ENCODE peak calls at places on chromosome 4, in four cellular contexts. One of them, this sample, is unnamed.

GRCh38 chr4:134862116-134862515 is 660.5 kb upstream of the PABPC4L start:
- DNase-seq in Caco-2: no peak
- DNase-seq in progenitor cell of endocrine pancreas: no peak
- DNase-seq in MCF 10A: no peak
- DNase-seq in this sample: no peak

GRCh38 chr4:113905301-113905700 is 74.1 kb downstream of the ARSJ start:
- DNase-seq in Caco-2: no peak
- DNase-seq in progenitor cell of endocrine pancreas: no peak
- DNase-seq in MCF 10A: peak; percentile 15
- DNase-seq in this sample: no peak

GRCh38 chr4:84232311-84233095 is 266.6 kb downstream of the NKX6-1 start:
- DNase-seq in Caco-2: no peak
- DNase-seq in progenitor cell of endocrine pancreas: no peak
- DNase-seq in MCF 10A: peak; percentile 17
- DNase-seq in this sample: no peak

GRCh38 chr4:112521123-112522116 is 5.4 kb upstream of the NEUROG2 start:
- DNase-seq in Caco-2: no peak
- DNase-seq in progenitor cell of endocrine pancreas: no peak
- DNase-seq in MCF 10A: no peak
- DNase-seq in this sample: no peak

GRCh38 chr4:156169011-156169410 is 215.3 kb upstream of the CTSO start:
- DNase-seq in Caco-2: peak; percentile 43
- DNase-seq in progenitor cell of endocrine pancreas: no peak
- DNase-seq in MCF 10A: peak; percentile 76
- DNase-seq in this sample: peak; percentile 73

GRCh38 chr4:86493460-86493859 is 100.7 kb upstream of the PTPN13 start:
- DNase-seq in Caco-2: no peak
- DNase-seq in progenitor cell of endocrine pancreas: no peak
- DNase-seq in MCF 10A: no peak
- DNase-seq in this sample: peak; percentile 40

GRCh38 chr4:8587469-8588195 is 4.9 kb upstream of the CPZ start:
- DNase-seq in Caco-2: no peak
- DNase-seq in progenitor cell of endocrine pancreas: no peak
- DNase-seq in MCF 10A: no peak
- DNase-seq in this sample: no peak

GRCh38 chr4:5626916-5627315 is 81.4 kb downstream of the EVC2 start:
- DNase-seq in Caco-2: no peak
- DNase-seq in progenitor cell of endocrine pancreas: no peak
- DNase-seq in MCF 10A: no peak
- DNase-seq in this sample: no peak

GRCh38 chr4:125728568-125728967 is 413.8 kb downstream of the FAT4 start:
- DNase-seq in Caco-2: no peak
- DNase-seq in progenitor cell of endocrine pancreas: no peak
- DNase-seq in MCF 10A: peak; percentile 90
- DNase-seq in this sample: peak; percentile 98

GRCh38 chr4:8739357-8739756 is 132.3 kb downstream of the HMX1 start:
- DNase-seq in Caco-2: no peak
- DNase-seq in progenitor cell of endocrine pancreas: no peak
- DNase-seq in MCF 10A: no peak
- DNase-seq in this sample: no peak

GRCh38 chr4:164572877-164573279 is 181.1 kb upstream of the SMIM31 start:
- DNase-seq in Caco-2: no peak
- DNase-seq in progenitor cell of endocrine pancreas: no peak
- DNase-seq in MCF 10A: peak; percentile 81
- DNase-seq in this sample: peak; percentile 84

GRCh38 chr4:15562623-15563022 is 92.5 kb downstream of the FBXL5 start:
- DNase-seq in Caco-2: no peak
- DNase-seq in progenitor cell of endocrine pancreas: no peak
- DNase-seq in MCF 10A: peak; percentile 14
- DNase-seq in this sample: peak; percentile 44

GRCh38 chr4:3314706-3315260 is 22.0 kb downstream of the RGS12 start:
- DNase-seq in Caco-2: no peak
- DNase-seq in progenitor cell of endocrine pancreas: no peak
- DNase-seq in MCF 10A: no peak
- DNase-seq in this sample: no peak

GRCh38 chr4:19748911-19749473 is 502.7 kb upstream of the SLIT2 start:
- DNase-seq in Caco-2: no peak
- DNase-seq in progenitor cell of endocrine pancreas: no peak
- DNase-seq in MCF 10A: peak; percentile 2
- DNase-seq in this sample: no peak

GRCh38 chr4:102620697-102621497 is 119.7 kb downstream of the NFKB1 start:
- DNase-seq in Caco-2: peak; percentile 74
- DNase-seq in progenitor cell of endocrine pancreas: peak; percentile 13
- DNase-seq in MCF 10A: peak; percentile 77
- DNase-seq in this sample: peak; percentile 71

GRCh38 chr4:113846433-113846832 is 84.9 kb upstream of the CAMK2D start:
- DNase-seq in Caco-2: no peak
- DNase-seq in progenitor cell of endocrine pancreas: no peak
- DNase-seq in MCF 10A: no peak
- DNase-seq in this sample: no peak

GRCh38 chr4:123986268-123986798 is 589.7 kb downstream of the SPRY1 start:
- DNase-seq in Caco-2: no peak
- DNase-seq in progenitor cell of endocrine pancreas: no peak
- DNase-seq in MCF 10A: peak; percentile 40
- DNase-seq in this sample: peak; percentile 60

GRCh38 chr4:118280501-118281218 is 72.1 kb downstream of the PRSS12 start:
- DNase-seq in Caco-2: peak; percentile 47
- DNase-seq in progenitor cell of endocrine pancreas: no peak
- DNase-seq in MCF 10A: peak; percentile 83
- DNase-seq in this sample: peak; percentile 90

GRCh38 chr4:76562161-76562560 is 127.1 kb downstream of the SHROOM3 start:
- DNase-seq in Caco-2: no peak
- DNase-seq in progenitor cell of endocrine pancreas: no peak
- DNase-seq in MCF 10A: peak; percentile 30
- DNase-seq in this sample: peak; percentile 61

GRCh38 chr4:167854881-167855280 is 237.5 kb upstream of the ANXA10 start:
- DNase-seq in Caco-2: no peak
- DNase-seq in progenitor cell of endocrine pancreas: no peak
- DNase-seq in MCF 10A: no peak
- DNase-seq in this sample: no peak

GRCh38 chr4:163544407-163545038 is 50.0 kb downstream of the TMA16 start:
- DNase-seq in Caco-2: peak; percentile 55
- DNase-seq in progenitor cell of endocrine pancreas: peak; percentile 41
- DNase-seq in MCF 10A: peak; percentile 63
- DNase-seq in this sample: peak; percentile 58

GRCh38 chr4:100162027-100162685 is 28.1 kb downstream of the DDIT4L start:
- DNase-seq in Caco-2: no peak
- DNase-seq in progenitor cell of endocrine pancreas: no peak
- DNase-seq in MCF 10A: no peak
- DNase-seq in this sample: no peak

GRCh38 chr4:139734201-139734874 is 68.7 kb downstream of the MGST2 start:
- DNase-seq in Caco-2: no peak
- DNase-seq in progenitor cell of endocrine pancreas: no peak
- DNase-seq in MCF 10A: peak; percentile 70
- DNase-seq in this sample: peak; percentile 82

GRCh38 chr4:10066704-10067651 is 45.7 kb upstream of the SLC2A9 start:
- DNase-seq in Caco-2: no peak
- DNase-seq in progenitor cell of endocrine pancreas: no peak
- DNase-seq in MCF 10A: no peak
- DNase-seq in this sample: no peak

GRCh38 chr4:24321151-24321550 is 263.2 kb downstream of the DHX15 start:
- DNase-seq in Caco-2: no peak
- DNase-seq in progenitor cell of endocrine pancreas: no peak
- DNase-seq in MCF 10A: peak; percentile 89
- DNase-seq in this sample: peak; percentile 83

GRCh38 chr4:87103691-87104187 is 116.7 kb downstream of the KLHL8 start:
- DNase-seq in Caco-2: peak; percentile 22
- DNase-seq in progenitor cell of endocrine pancreas: no peak
- DNase-seq in MCF 10A: peak; percentile 64
- DNase-seq in this sample: peak; percentile 93

GRCh38 chr4:173516621-173517612 is 13.1 kb downstream of the HAND2 start:
- DNase-seq in Caco-2: no peak
- DNase-seq in progenitor cell of endocrine pancreas: no peak
- DNase-seq in MCF 10A: no peak
- DNase-seq in this sample: no peak

GRCh38 chr4:54318904-54319303 is 89.8 kb downstream of the PDGFRA start:
- DNase-seq in Caco-2: peak; percentile 14
- DNase-seq in progenitor cell of endocrine pancreas: no peak
- DNase-seq in MCF 10A: peak; percentile 52
- DNase-seq in this sample: peak; percentile 63

GRCh38 chr4:2962614-2963184 is 507 bp downstream of the NOP14 start:
- DNase-seq in Caco-2: peak; percentile 75
- DNase-seq in progenitor cell of endocrine pancreas: no peak
- DNase-seq in MCF 10A: peak; percentile 47
- DNase-seq in this sample: peak; percentile 48

GRCh38 chr4:170004656-170005250 is 21.4 kb downstream of the MFAP3L start:
- DNase-seq in Caco-2: no peak
- DNase-seq in progenitor cell of endocrine pancreas: no peak
- DNase-seq in MCF 10A: peak; percentile 9
- DNase-seq in this sample: no peak

GRCh38 chr4:122458625-122459024 is 2.1 kb upstream of the IL2 start:
- DNase-seq in Caco-2: no peak
- DNase-seq in progenitor cell of endocrine pancreas: no peak
- DNase-seq in MCF 10A: peak; percentile 35
- DNase-seq in this sample: peak; percentile 73

GRCh38 chr4:165631912-165632311 is 241.1 kb upstream of the TLL1 start:
- DNase-seq in Caco-2: no peak
- DNase-seq in progenitor cell of endocrine pancreas: no peak
- DNase-seq in MCF 10A: no peak
- DNase-seq in this sample: no peak

GRCh38 chr4:39410415-39410814 is 3.7 kb downstream of the KLB start:
- DNase-seq in Caco-2: no peak
- DNase-seq in progenitor cell of endocrine pancreas: no peak
- DNase-seq in MCF 10A: no peak
- DNase-seq in this sample: no peak

GRCh38 chr4:41420576-41420975 is 117.4 kb upstream of the LIMCH1 start:
- DNase-seq in Caco-2: no peak
- DNase-seq in progenitor cell of endocrine pancreas: no peak
- DNase-seq in MCF 10A: no peak
- DNase-seq in this sample: no peak

GRCh38 chr4:95362906-95363578 is 185.7 kb downstream of the UNC5C start:
- DNase-seq in Caco-2: no peak
- DNase-seq in progenitor cell of endocrine pancreas: no peak
- DNase-seq in MCF 10A: peak; percentile 36
- DNase-seq in this sample: peak; percentile 4

GRCh38 chr4:162406637-162407370 is 243.0 kb upstream of the FSTL5 start:
- DNase-seq in Caco-2: peak; percentile 25
- DNase-seq in progenitor cell of endocrine pancreas: no peak
- DNase-seq in MCF 10A: no peak
- DNase-seq in this sample: no peak

DNA sequence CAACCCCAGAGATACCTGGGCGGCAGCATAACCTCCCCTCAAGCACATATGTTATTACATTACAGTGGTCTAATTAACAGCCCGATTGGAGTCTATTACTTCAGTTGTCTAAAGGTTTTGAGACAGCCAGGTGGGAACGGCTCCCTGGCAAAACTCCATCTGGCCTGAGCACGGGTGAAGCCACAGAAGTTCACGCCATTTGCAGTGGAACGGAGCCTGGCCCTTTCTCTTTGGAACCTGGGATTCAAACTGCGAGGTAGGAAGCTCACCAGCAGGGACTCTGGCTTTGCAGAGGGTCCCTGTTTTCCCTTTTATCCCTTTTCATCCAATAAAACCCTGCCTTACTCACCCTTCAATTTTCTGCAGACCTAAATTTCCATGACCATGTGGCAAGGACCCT is 45.9 kb upstream of the NEIL3 start:
- DNase-seq in Caco-2: no peak
- DNase-seq in progenitor cell of endocrine pancreas: no peak
- DNase-seq in MCF 10A: no peak
- DNase-seq in this sample: no peak
- TF ChIP-seq CTCF in Caco-2: no peak
- TF ChIP-seq CTCF in progenitor cell of endocrine pancreas: no peak
- TF ChIP-seq CTCF in MCF 10A: no peak
- TF ChIP-seq CTCF in this sample: no peak

GRCh38 chr4:37890501-37891220 is at the start of gene TBC1D1:
- DNase-seq in Caco-2: no peak
- DNase-seq in progenitor cell of endocrine pancreas: peak; percentile 19
- DNase-seq in MCF 10A: peak; percentile 38
- DNase-seq in this sample: peak; percentile 10
- TF ChIP-seq CTCF in Caco-2: no peak
- TF ChIP-seq CTCF in progenitor cell of endocrine pancreas: no peak
- TF ChIP-seq CTCF in MCF 10A: no peak
- TF ChIP-seq CTCF in this sample: no peak

DNA sequence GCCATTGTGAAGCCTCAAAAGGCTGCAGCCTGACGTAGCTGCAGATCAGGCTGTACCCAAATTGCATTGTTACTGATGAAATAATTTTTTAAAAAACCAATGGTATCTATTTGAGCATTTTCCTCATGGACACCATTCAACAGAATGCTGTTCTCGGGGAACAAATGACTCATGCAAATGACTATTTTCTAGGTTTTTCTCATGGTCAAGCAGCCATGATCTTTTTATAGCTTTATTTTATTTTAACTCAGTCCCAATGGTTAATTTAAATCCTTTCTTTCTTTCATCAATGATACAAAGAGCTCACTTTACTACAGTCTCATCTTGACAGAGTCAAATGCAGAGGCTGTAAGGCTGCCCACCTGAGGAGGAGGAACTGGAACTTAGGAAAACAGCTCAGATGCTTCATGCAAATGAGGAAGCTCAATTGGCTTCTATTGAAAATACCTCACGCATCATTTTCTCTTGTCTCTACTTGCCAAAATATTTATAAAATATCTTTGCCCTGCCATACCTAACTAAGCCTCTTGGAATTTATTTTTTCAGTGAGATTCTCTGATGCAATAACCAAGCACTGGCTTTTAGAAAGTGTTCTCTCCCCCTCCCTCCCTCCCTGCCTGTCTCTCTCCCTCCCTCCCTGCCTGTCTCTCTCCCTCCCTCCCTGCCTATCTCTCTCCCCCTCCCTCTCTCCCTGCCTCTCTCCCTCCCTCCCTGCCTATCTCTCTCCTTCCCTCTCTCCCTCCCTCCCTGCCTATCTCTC is 81.0 kb downstream of the SORBS2 start:
- DNase-seq in Caco-2: no peak
- DNase-seq in progenitor cell of endocrine pancreas: no peak
- DNase-seq in MCF 10A: peak; percentile 67
- DNase-seq in this sample: peak; percentile 88
- TF ChIP-seq CTCF in Caco-2: no peak
- TF ChIP-seq CTCF in progenitor cell of endocrine pancreas: no peak
- TF ChIP-seq CTCF in MCF 10A: peak; percentile 19
- TF ChIP-seq CTCF in this sample: peak; percentile 16

GRCh38 chr4:183659029-183659870 is at the start of the genes RWDD4 and TRAPPC11:
- DNase-seq in Caco-2: peak; percentile 97
- DNase-seq in progenitor cell of endocrine pancreas: peak; percentile 93
- DNase-seq in MCF 10A: peak; percentile 98
- DNase-seq in this sample: peak; percentile 99
- TF ChIP-seq CTCF in Caco-2: no peak
- TF ChIP-seq CTCF in progenitor cell of endocrine pancreas: peak; percentile 45
- TF ChIP-seq CTCF in MCF 10A: peak; percentile 13
- TF ChIP-seq CTCF in this sample: peak; percentile 20

GRCh38 chr4:178275671-178276360 is 833.6 kb upstream of the AGA start:
- DNase-seq in Caco-2: no peak
- DNase-seq in progenitor cell of endocrine pancreas: no peak
- DNase-seq in MCF 10A: peak; percentile 4
- DNase-seq in this sample: no peak
- TF ChIP-seq CTCF in Caco-2: peak; percentile 2
- TF ChIP-seq CTCF in progenitor cell of endocrine pancreas: no peak
- TF ChIP-seq CTCF in MCF 10A: no peak
- TF ChIP-seq CTCF in this sample: no peak

GRCh38 chr4:78711676-78712075 is 64.5 kb upstream of the BMP2K start:
- DNase-seq in Caco-2: no peak
- DNase-seq in progenitor cell of endocrine pancreas: no peak
- DNase-seq in MCF 10A: no peak
- DNase-seq in this sample: no peak
- TF ChIP-seq CTCF in Caco-2: no peak
- TF ChIP-seq CTCF in progenitor cell of endocrine pancreas: no peak
- TF ChIP-seq CTCF in MCF 10A: no peak
- TF ChIP-seq CTCF in this sample: no peak